ENCODE peak calls at places on chromosome 5, in seven cellular contexts. Q, V, P, B, X, H and S are unnamed samples.

GRCh38 chr5:82735160-82735789 is 341.9 kb downstream of the TMEM167A start:
- DNase-seq in Q (no peak), V (peak; percentile 81), P (no peak), B (no peak), X (no peak), H (no peak), S (no peak)

GRCh38 chr5:2156358-2157059 is 273.8 kb upstream of the IRX4 start:
- DNase-seq in Q (no peak), V (no peak), P (no peak), B (no peak), X (no peak), H (no peak), S (no peak)

GRCh38 chr5:149801307-149801985 is 71.3 kb downstream of the PPARGC1B start:
- DNase-seq in Q (no peak), V (no peak), P (no peak), B (no peak), X (no peak), H (no peak), S (no peak)

GRCh38 chr5:33563983-33564908 is 123.5 kb downstream of the TARS1 start:
- DNase-seq in Q (no peak), V (no peak), P (no peak), B (no peak), X (no peak), H (no peak), S (no peak)

GRCh38 chr5:130985776-130986175 is 179.3 kb downstream of the HINT1 start:
- DNase-seq in Q (no peak), V (no peak), P (no peak), B (no peak), X (no peak), H (no peak), S (no peak)

GRCh38 chr5:180026320-180026719 is 45.2 kb downstream of the RNF130 start:
- DNase-seq in Q (peak; percentile 27), V (peak; percentile 36), P (no peak), B (peak; percentile 47), X (no peak), H (no peak), S (peak; percentile 3)

GRCh38 chr5:19745247-19745646 is 242.8 kb downstream of the CDH18 start:
- DNase-seq in Q (no peak), V (no peak), P (no peak), B (no peak), X (no peak), H (no peak), S (no peak)

GRCh38 chr5:120464627-120465280 is 654 bp downstream of the PRR16 start:
- DNase-seq in Q (no peak), V (no peak), P (no peak), B (no peak), X (peak; percentile 37), H (peak; percentile 60), S (peak; percentile 46)